ENCODE peak calls at places on chromosome 19, in four cellular contexts. C is H54; P is progenitor cell of endocrine pancreas; M is activated T-cell treated with anti-CD3 and anti-CD28 coated beads, Interleukin-2, amount 50 U/mL, for 72 hours. N is an unnamed sample.

GRCh38 chr19:22052644-22053013 is 345 bp downstream of the ZNF257 start:
- DNase-seq in C (no peak), P (no peak), M (peak), N (no peak)

GRCh38 chr19:1942078-1942933 is 1.3 kb downstream of the CSNK1G2 start:
- DNase-seq in C (peak), P (peak), M (peak), N (peak)

GRCh38 chr19:15684828-15685227 is 11.9 kb downstream of the CYP4F12 start:
- DNase-seq in C (no peak), P (no peak), M (no peak), N (no peak)

GRCh38 chr19:752652-753517 is 2.0 kb downstream of the MISP start:
- DNase-seq in C (peak), P (peak), M (no peak), N (peak)

GRCh38 chr19:18672044-18672451 is 11.4 kb upstream of the CRTC1 start:
- DNase-seq in C (no peak), P (no peak), M (no peak), N (no peak)

GRCh38 chr19:2540646-2541454 is 64.9 kb downstream of the GADD45B start:
- DNase-seq in C (peak), P (peak), M (no peak), N (peak)

GRCh38 chr19:42280761-42281174 is 11.7 kb downstream of the CIC start:
- DNase-seq in C (peak), P (no peak), M (no peak), N (no peak)

GRCh38 chr19:10510301-10510802 is 6.9 kb downstream of the S1PR5 start:
- DNase-seq in C (no peak), P (peak), M (peak), N (no peak)

GRCh38 chr19:1811472-1811894 is 593 bp downstream of the ATP8B3 start:
- DNase-seq in C (peak), P (no peak), M (peak), N (peak)

GRCh38 chr19:4449022-4449825 is 8.4 kb downstream of the UBXN6 start:
- DNase-seq in C (no peak), P (no peak), M (no peak), N (no peak)

GRCh38 chr19:51799998-51800848 is 5.3 kb downstream of the FPR3 start:
- DNase-seq in C (no peak), P (no peak), M (no peak), N (no peak)

GRCh38 chr19:49149652-49150105 is 5.5 kb downstream of the HRC start:
- DNase-seq in C (no peak), P (peak), M (no peak), N (peak)